ENCODE peak calls at places on chromosomes 5 and 9, in seven cellular contexts. C is tibial artery, F is AG04449, T is neural crest cell, X is thoracic aorta, Y is lower leg skin, E is astrocyte of the spinal cord. J is an unnamed sample.

GRCh38 chr9:89436963-89437625 is 60.8 kb downstream of the SEMA4D start:
- DNase-seq in C (no peak), F (no peak), T (no peak), X (no peak), Y (peak), E (no peak), J (no peak)

GRCh38 chr5:36722913-36723312 is 116.5 kb downstream of the SLC1A3 start:
- DNase-seq in C (no peak), F (no peak), T (no peak), X (no peak), Y (no peak), E (no peak), J (no peak)

GRCh38 chr9:93235278-93235960 is 51.5 kb downstream of the WNK2 start:
- DNase-seq in C (no peak), F (no peak), T (no peak), X (no peak), Y (no peak), E (no peak), J (no peak)

GRCh38 chr5:173338380-173339015 is 10.3 kb upstream of the STC2 start:
- DNase-seq in C (no peak), F (no peak), T (no peak), X (no peak), Y (peak), E (no peak), J (no peak)

GRCh38 chr5:158382473-158382872 is 523.5 kb upstream of the CLINT1 start:
- DNase-seq in C (peak), F (peak), T (no peak), X (peak), Y (peak), E (peak), J (no peak)

GRCh38 chr5:97043511-97043910 is 98.9 kb downstream of the LIX1 start:
- DNase-seq in C (no peak), F (no peak), T (no peak), X (no peak), Y (no peak), E (no peak), J (no peak)

GRCh38 chr5:4191024-4191423 is 595.4 kb downstream of the IRX1 start:
- DNase-seq in C (no peak), F (no peak), T (no peak), X (no peak), Y (no peak), E (no peak), J (no peak)

GRCh38 chr5:52269395-52269794 is 518.3 kb upstream of the ITGA1 start:
- DNase-seq in C (no peak), F (no peak), T (no peak), X (no peak), Y (no peak), E (no peak), J (no peak)

GRCh38 chr5:179806250-179807045 is at the start of gene MGAT4B:
- DNase-seq in C (peak), F (no peak), T (peak), X (no peak), Y (no peak), E (peak), J (no peak)

GRCh38 chr9:131120620-131121228 is 4.7 kb upstream of the NUP214 start:
- DNase-seq in C (no peak), F (no peak), T (no peak), X (no peak), Y (peak), E (no peak), J (no peak)

GRCh38 chr9:83060557-83060956 is 2.4 kb downstream of the RASEF start:
- DNase-seq in C (no peak), F (no peak), T (no peak), X (no peak), Y (no peak), E (no peak), J (no peak)

GRCh38 chr9:84697042-84697441 is 27.5 kb downstream of the NTRK2 start:
- DNase-seq in C (no peak), F (no peak), T (no peak), X (no peak), Y (no peak), E (no peak), J (no peak)

GRCh38 chr5:168020522-168021294 is 270.7 kb upstream of the WWC1 start:
- DNase-seq in C (no peak), F (no peak), T (no peak), X (no peak), Y (no peak), E (peak), J (no peak)

GRCh38 chr9:115046199-115046598 is 71.8 kb downstream of the TNC start:
- DNase-seq in C (no peak), F (no peak), T (no peak), X (no peak), Y (no peak), E (no peak), J (no peak)

GRCh38 chr9:79524266-79524665 is 47.5 kb upstream of the TLE4 start:
- DNase-seq in C (no peak), F (no peak), T (no peak), X (no peak), Y (no peak), E (peak), J (no peak)

GRCh38 chr5:159342838-159343237 is 12.6 kb upstream of the IL12B start:
- DNase-seq in C (no peak), F (no peak), T (no peak), X (no peak), Y (no peak), E (no peak), J (no peak)

GRCh38 chr5:61263072-61263471 is 69.0 kb upstream of the ZSWIM6 start:
- DNase-seq in C (no peak), F (no peak), T (no peak), X (no peak), Y (no peak), E (no peak), J (no peak)

GRCh38 chr9:123893831-123894460 is 36.0 kb downstream of the DENND1A start:
- DNase-seq in C (no peak), F (no peak), T (no peak), X (no peak), Y (no peak), E (peak), J (no peak)

GRCh38 chr9:126673689-126674364 is 60.1 kb downstream of the LMX1B start:
- DNase-seq in C (no peak), F (no peak), T (no peak), X (no peak), Y (no peak), E (no peak), J (no peak)

GRCh38 chr9:134551657-134552348 is 89.8 kb upstream of the COL5A1 start:
- DNase-seq in C (peak), F (peak), T (no peak), X (no peak), Y (peak), E (peak), J (no peak)

GRCh38 chr5:172816887-172817418 is 17.1 kb upstream of the ERGIC1 start:
- DNase-seq in C (no peak), F (no peak), T (no peak), X (no peak), Y (no peak), E (peak), J (no peak)

GRCh38 chr5:61257421-61257820 is 74.6 kb upstream of the ZSWIM6 start:
- DNase-seq in C (no peak), F (no peak), T (no peak), X (no peak), Y (no peak), E (no peak), J (no peak)

DNA sequence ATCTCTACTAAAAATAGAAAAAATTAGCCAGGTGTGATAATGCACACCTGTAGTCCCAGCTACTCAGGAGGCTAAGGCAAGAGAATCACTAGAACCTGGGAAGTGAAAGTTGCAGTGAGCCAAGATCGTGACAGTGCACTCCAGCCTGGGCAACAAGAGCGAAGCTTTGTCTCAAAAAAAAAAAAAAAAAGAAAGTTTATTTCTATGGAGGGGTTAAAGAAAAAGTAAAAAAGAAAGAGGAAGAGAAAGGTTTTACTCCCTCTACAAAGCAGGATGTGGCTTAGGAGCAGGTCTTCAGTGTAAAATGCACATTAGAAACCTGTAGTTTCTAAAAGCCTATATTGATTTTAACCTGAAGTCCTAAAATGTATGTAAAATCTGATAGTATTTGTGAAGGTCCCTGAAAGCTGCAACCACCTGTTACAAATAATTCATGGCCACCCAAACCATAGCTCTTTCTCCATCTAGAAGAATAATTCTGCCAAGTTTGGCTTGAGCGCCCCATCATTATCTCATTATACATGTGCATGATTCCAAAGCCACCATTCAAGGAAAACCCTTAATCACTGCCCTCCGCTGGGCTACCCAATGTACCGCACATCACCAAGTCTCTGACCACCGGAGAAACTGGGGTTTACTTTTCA is 3.4 kb downstream of the FNBP1 start:
- DNase-seq in C (no peak), F (no peak), T (no peak), X (no peak), Y (no peak), E (no peak), J (no peak)
- TF ChIP-seq CTCF in C (no peak), F (peak), T (peak), X (no peak), Y (no peak), E (peak), J (peak)

GRCh38 chr9:132877818-132878694 is at the start of gene AK8:
- DNase-seq in C (peak), F (no peak), T (peak), X (no peak), Y (peak), E (peak), J (peak)
- TF ChIP-seq CTCF in C (no peak), F (no peak), T (no peak), X (no peak), Y (no peak), E (no peak), J (no peak)

GRCh38 chr9:87245271-87245670 is 252.4 kb upstream of the DAPK1 start:
- DNase-seq in C (no peak), F (no peak), T (no peak), X (no peak), Y (no peak), E (no peak), J (no peak)

GRCh38 chr9:87255437-87256155 is 242.1 kb upstream of the DAPK1 start:
- DNase-seq in C (no peak), F (no peak), T (no peak), X (no peak), Y (no peak), E (peak), J (no peak)

GRCh38 chr9:87249029-87249428 is 248.6 kb upstream of the DAPK1 start:
- DNase-seq in C (no peak), F (no peak), T (no peak), X (no peak), Y (no peak), E (no peak), J (no peak)

GRCh38 chr9:87250205-87250604 is 247.5 kb upstream of the DAPK1 start:
- DNase-seq in C (no peak), F (no peak), T (no peak), X (no peak), Y (no peak), E (no peak), J (no peak)
- TF ChIP-seq CTCF in C (no peak), F (no peak), T (no peak), X (no peak), Y (no peak), E (no peak), J (no peak)

GRCh38 chr5:77218263-77218662 is 7.8 kb downstream of the PDE8B start:
- DNase-seq in C (no peak), F (no peak), T (no peak), X (no peak), Y (no peak), E (no peak), J (no peak)
- TF ChIP-seq CTCF in C (no peak), F (no peak), T (peak), X (peak), Y (no peak), E (peak), J (peak)

DNA sequence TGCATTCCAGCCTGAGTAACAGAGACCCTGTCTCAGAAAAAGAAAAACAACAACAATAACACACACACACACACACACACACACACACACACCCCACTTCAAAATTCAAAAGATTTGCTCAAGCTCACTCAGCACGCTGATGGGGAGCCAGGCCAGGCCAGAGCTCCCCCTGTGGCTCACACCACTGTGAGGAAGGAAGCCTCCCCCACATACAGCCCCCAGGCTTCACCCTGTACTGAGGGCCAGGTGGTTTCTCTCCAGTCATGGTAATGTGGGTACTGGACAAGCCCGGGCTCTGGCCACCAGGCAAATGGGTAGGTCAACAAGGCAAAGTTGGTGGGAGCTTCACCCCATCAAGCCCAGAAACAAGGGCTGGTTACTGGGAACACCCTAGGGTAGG is 19.0 kb downstream of the ATOX1 start:
- DNase-seq in C (no peak), F (no peak), T (no peak), X (no peak), Y (no peak), E (peak), J (no peak)
- TF ChIP-seq CTCF in C (no peak), F (no peak), T (no peak), X (no peak), Y (no peak), E (no peak), J (no peak)

GRCh38 chr5:86482008-86482407 is 135.7 kb upstream of the COX7C start:
- DNase-seq in C (no peak), F (no peak), T (no peak), X (no peak), Y (no peak), E (no peak), J (no peak)
- TF ChIP-seq CTCF in C (no peak), F (no peak), T (no peak), X (no peak), Y (no peak), E (no peak), J (no peak)

GRCh38 chr9:407255-407654 is 192.6 kb downstream of the DOCK8 start:
- DNase-seq in C (no peak), F (no peak), T (no peak), X (no peak), Y (no peak), E (no peak), J (no peak)
- TF ChIP-seq CTCF in C (no peak), F (no peak), T (no peak), X (no peak), Y (no peak), E (no peak), J (no peak)

GRCh38 chr5:141713616-141714309 is 31.7 kb upstream of the ARAP3 start:
- DNase-seq in C (no peak), F (no peak), T (no peak), X (no peak), Y (no peak), E (no peak), J (no peak)

GRCh38 chr5:141708016-141708415 is 26.0 kb upstream of the ARAP3 start:
- DNase-seq in C (no peak), F (no peak), T (no peak), X (no peak), Y (no peak), E (no peak), J (no peak)

GRCh38 chr5:141707535-141707934 is 25.5 kb upstream of the ARAP3 start:
- DNase-seq in C (no peak), F (no peak), T (no peak), X (no peak), Y (no peak), E (no peak), J (no peak)

GRCh38 chr5:141711687-141712086 is 29.7 kb upstream of the ARAP3 start:
- DNase-seq in C (no peak), F (no peak), T (no peak), X (no peak), Y (no peak), E (no peak), J (no peak)

GRCh38 chr5:141709704-141710267 is 27.8 kb upstream of the ARAP3 start:
- DNase-seq in C (no peak), F (no peak), T (no peak), X (no peak), Y (no peak), E (no peak), J (no peak)
- TF ChIP-seq CTCF in C (no peak), F (no peak), T (no peak), X (no peak), Y (no peak), E (no peak), J (no peak)

DNA sequence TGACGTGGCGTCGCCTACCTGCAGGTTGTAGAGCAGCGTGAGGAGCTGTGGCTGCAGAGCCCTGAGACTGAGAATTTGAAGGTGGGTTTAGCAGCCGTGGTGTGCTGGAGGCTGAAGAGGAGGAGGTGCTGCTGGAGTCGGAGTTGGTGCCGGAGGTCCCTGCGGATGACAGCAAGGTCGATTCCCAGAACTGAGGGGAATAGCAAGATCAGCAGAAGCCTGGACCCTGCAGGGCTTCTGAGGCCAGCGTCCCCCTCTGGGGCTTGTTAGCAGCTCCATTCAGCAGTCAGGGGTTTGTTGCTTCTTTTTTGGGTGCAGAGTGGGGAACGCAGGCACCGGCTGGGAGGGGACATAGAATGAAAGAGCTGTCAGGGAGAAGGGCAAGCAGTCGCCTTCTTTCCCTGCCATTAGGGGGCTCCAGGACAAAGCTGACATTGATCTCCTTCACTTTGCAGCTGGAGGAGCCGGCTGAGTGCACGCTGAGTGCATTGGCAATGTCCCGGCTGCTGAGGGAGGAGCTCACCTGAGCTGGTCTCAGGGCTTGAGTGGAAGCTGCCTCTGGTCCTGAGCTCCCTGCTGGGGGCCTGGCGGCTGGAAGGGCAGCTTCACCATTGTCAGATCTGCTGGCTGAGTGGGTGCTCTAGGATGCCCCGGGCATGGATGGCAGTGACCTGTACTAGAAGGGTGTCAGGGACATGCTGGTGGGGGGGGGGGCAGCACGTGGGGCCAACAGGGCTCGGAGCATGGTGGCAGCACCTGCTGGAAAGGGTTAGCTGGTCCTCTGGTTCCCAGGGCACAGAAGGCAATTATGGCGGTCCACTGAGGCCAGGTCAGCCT is 20.8 kb downstream of the OBP2B start:
- DNase-seq in C (no peak), F (no peak), T (peak), X (no peak), Y (peak), E (no peak), J (no peak)
- TF ChIP-seq CTCF in C (no peak), F (no peak), T (peak), X (no peak), Y (no peak), E (peak), J (peak)